ENCODE peak calls at places on chromosomes 12 and 14, in six cellular contexts. G is GM06990, W is MM.1S, H is retinal pigment epithelial cell, K is lower leg skin, F is spleen. M is an unnamed sample.

GRCh38 chr12:41701943-41702601 is 442.6 kb downstream of the GXYLT1 start:
- DNase-seq in G (no peak), W (no peak), H (no peak), K (no peak), F (no peak), M (no peak)

GRCh38 chr12:128314611-128315010 is 47.6 kb downstream of the TMEM132C start:
- DNase-seq in G (no peak), W (no peak), H (no peak), K (no peak), F (no peak), M (no peak)

GRCh38 chr12:1575287-1575798 is 19.0 kb downstream of the FBXL14 start:
- DNase-seq in G (no peak), W (no peak), H (no peak), K (no peak), F (no peak), M (no peak)

GRCh38 chr14:73227812-73228781 is 9.2 kb upstream of the PAPLN start:
- DNase-seq in G (no peak), W (no peak), H (peak; percentile 93), K (peak; percentile 64), F (no peak), M (no peak)

GRCh38 chr12:55068416-55069010 is 48.7 kb downstream of the NEUROD4 start:
- DNase-seq in G (no peak), W (peak; percentile 63), H (peak; percentile 9), K (no peak), F (no peak), M (no peak)

GRCh38 chr14:75842624-75843023 is 139.2 kb downstream of the TGFB3 start:
- DNase-seq in G (no peak), W (no peak), H (no peak), K (no peak), F (no peak), M (no peak)

GRCh38 chr14:52369305-52369781 is 55.2 kb downstream of the PTGER2 start:
- DNase-seq in G (no peak), W (no peak), H (no peak), K (no peak), F (no peak), M (no peak)

GRCh38 chr14:98249057-98249456 is 1022.9 kb downstream of the BCL11B start:
- DNase-seq in G (no peak), W (no peak), H (no peak), K (no peak), F (no peak), M (no peak)

GRCh38 chr12:54068423-54069070 is 14.9 kb downstream of the HOXC4 start:
- DNase-seq in G (no peak), W (no peak), H (no peak), K (no peak), F (no peak), M (no peak)

GRCh38 chr12:109892748-109893147 is 7.3 kb upstream of the TCHP start:
- DNase-seq in G (peak; percentile 75), W (peak; percentile 75), H (no peak), K (no peak), F (no peak), M (no peak)

GRCh38 chr12:9731393-9731792 is 1.5 kb downstream of the CLECL1 start:
- DNase-seq in G (no peak), W (no peak), H (no peak), K (no peak), F (no peak), M (no peak)

GRCh38 chr14:79947440-79947839 is 263.9 kb downstream of the DIO2 start:
- DNase-seq in G (no peak), W (no peak), H (no peak), K (no peak), F (no peak), M (no peak)

GRCh38 chr12:7512528-7512927 is 9.0 kb upstream of the CD163 start:
- DNase-seq in G (no peak), W (no peak), H (peak; percentile 16), K (peak; percentile 36), F (peak; percentile 31), M (no peak)

GRCh38 chr12:57238854-57239554 is 9.5 kb downstream of the SHMT2 start:
- DNase-seq in G (peak; percentile 91), W (peak; percentile 85), H (no peak), K (peak; percentile 84), F (peak; percentile 97), M (peak; percentile 96)

GRCh38 chr12:28963554-28963953 is 185.5 kb upstream of the FAR2 start:
- DNase-seq in G (no peak), W (peak; percentile 36), H (no peak), K (no peak), F (no peak), M (no peak)

GRCh38 chr14:40417777-40418401 is 985.7 kb upstream of the FBXO33 start:
- DNase-seq in G (no peak), W (peak; percentile 34), H (no peak), K (no peak), F (no peak), M (no peak)

GRCh38 chr14:100538566-100539318 is 48.5 kb downstream of the BEGAIN start:
- DNase-seq in G (no peak), W (no peak), H (no peak), K (no peak), F (peak; percentile 75), M (no peak)

GRCh38 chr14:94929354-94929753 is 159.4 kb upstream of the GSC start:
- DNase-seq in G (no peak), W (no peak), H (no peak), K (no peak), F (no peak), M (no peak)

GRCh38 chr14:60884134-60884533 is 96.7 kb downstream of the TRMT5 start:
- DNase-seq in G (no peak), W (no peak), H (no peak), K (no peak), F (no peak), M (no peak)

GRCh38 chr14:94945615-94946014 is 175.7 kb upstream of the GSC start:
- DNase-seq in G (no peak), W (no peak), H (no peak), K (no peak), F (no peak), M (no peak)

GRCh38 chr14:57244103-57244502 is 24.6 kb downstream of the EXOC5 start:
- DNase-seq in G (no peak), W (no peak), H (no peak), K (no peak), F (no peak), M (no peak)

GRCh38 chr12:50120953-50121352 is 8.9 kb downstream of the COX14 start:
- DNase-seq in G (no peak), W (no peak), H (no peak), K (no peak), F (no peak), M (no peak)

GRCh38 chr14:99539503-99539902 is 58.3 kb downstream of the CCNK start:
- DNase-seq in G (no peak), W (no peak), H (no peak), K (no peak), F (no peak), M (no peak)

GRCh38 chr14:77965919-77966435 is 166.1 kb downstream of the ADCK1 start:
- DNase-seq in G (peak; percentile 56), W (peak; percentile 12), H (no peak), K (no peak), F (peak; percentile 76), M (no peak)

GRCh38 chr14:31263485-31264133 is 56.0 kb upstream of the HECTD1 start:
- DNase-seq in G (no peak), W (no peak), H (peak; percentile 100), K (peak; percentile 83), F (no peak), M (no peak)

GRCh38 chr12:130965214-130965613 is 11.5 kb downstream of the ADGRD1 start:
- DNase-seq in G (no peak), W (no peak), H (no peak), K (no peak), F (no peak), M (no peak)

GRCh38 chr12:27104546-27104945 is 22.2 kb upstream of the C12orf71 start:
- DNase-seq in G (no peak), W (no peak), H (no peak), K (no peak), F (no peak), M (no peak)

GRCh38 chr12:109847166-109847700 is 14.0 kb upstream of the TRPV4 start:
- DNase-seq in G (no peak), W (no peak), H (no peak), K (no peak), F (no peak), M (no peak)

GRCh38 chr12:114711689-114712152 is 27.7 kb upstream of the TBX3 start:
- DNase-seq in G (no peak), W (no peak), H (no peak), K (no peak), F (no peak), M (no peak)

GRCh38 chr14:30223385-30223785 is 295.7 kb upstream of the PRKD1 start:
- DNase-seq in G (no peak), W (peak; percentile 36), H (peak; percentile 84), K (peak; percentile 68), F (no peak), M (no peak)

GRCh38 chr14:105180598-105181528 is at the start of gene NUDT14:
- DNase-seq in G (peak; percentile 70), W (peak; percentile 58), H (no peak), K (peak; percentile 70), F (peak; percentile 95), M (peak; percentile 86)

DNA sequence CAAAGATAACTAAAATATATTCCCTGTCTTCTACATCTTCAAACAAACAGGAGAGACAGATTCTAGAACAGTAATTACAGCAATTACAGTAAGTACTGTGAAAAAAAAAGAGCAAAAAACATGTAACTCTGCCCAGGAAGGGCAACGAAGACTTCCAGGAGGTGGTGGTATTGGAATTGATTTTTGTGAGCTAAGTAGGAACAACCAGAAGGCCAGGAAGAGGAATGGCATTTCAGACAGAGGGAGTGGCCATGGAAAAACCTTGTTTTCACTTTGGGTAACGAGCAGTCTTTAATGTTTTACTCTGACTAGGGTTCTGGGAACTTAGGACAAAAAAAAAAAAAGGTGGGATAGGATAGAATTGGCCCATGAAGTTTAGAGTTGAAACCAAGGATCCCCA is 196.3 kb upstream of the PLEKHG7 start:
- DNase-seq in G (no peak), W (no peak), H (no peak), K (no peak), F (no peak), M (no peak)
- TF ChIP-seq CTCF in G (no peak), W (no peak), H (no peak), K (no peak), F (no peak), M (no peak)

GRCh38 chr14:63692309-63693020 is 35.4 kb downstream of the SGPP1 start:
- DNase-seq in G (no peak), W (no peak), H (no peak), K (no peak), F (no peak), M (no peak)
- TF ChIP-seq CTCF in G (no peak), W (no peak), H (no peak), K (no peak), F (no peak), M (no peak)

DNA sequence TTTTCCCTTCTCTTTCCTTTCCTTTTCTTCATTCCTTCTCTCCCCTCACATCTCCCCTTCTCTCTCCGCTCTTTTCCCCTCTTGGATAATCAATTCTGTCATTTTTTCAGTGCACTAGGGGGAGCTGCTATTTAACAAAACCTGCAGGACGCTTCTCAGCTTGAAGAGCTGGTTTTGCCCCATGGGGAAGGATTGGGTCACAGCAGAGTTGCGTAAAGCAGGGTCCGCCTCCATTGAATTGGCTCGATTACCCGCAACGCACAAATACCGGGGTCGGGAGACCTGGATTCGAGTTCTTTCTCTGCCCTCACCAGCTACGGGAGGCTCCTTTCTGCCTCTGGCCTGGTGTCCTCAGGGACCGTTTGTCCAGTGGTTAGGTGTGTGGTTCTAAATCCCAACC is 42.1 kb upstream of the CHGA start:
- DNase-seq in G (no peak), W (no peak), H (no peak), K (no peak), F (no peak), M (no peak)
- TF ChIP-seq CTCF in G (no peak), W (no peak), H (peak; percentile 38), K (no peak), F (no peak), M (no peak)

GRCh38 chr14:103847954-103848719 is 762 bp upstream of the PPP1R13B start:
- DNase-seq in G (no peak), W (peak; percentile 21), H (no peak), K (no peak), F (peak; percentile 87), M (no peak)
- TF ChIP-seq CTCF in G (no peak), W (no peak), H (no peak), K (no peak), F (no peak), M (no peak)